ENCODE peak calls at places on chromosome 14, in five cellular contexts. One of them, this sample, is unnamed.
A peak's percentile ranks its signal among the peaks of the same experiment; 100 is the strongest.

GRCh38 chr14:67418368-67419174 is 6.6 kb upstream of the PLEK2 start:
- DNase-seq in cardiac muscle cell: no peak
- DNase-seq in stomach: peak; percentile 63
- DNase-seq in NAMALWA: no peak
- DNase-seq in Calu3: peak; percentile 58
- DNase-seq in this sample: no peak

GRCh38 chr14:93939304-93940229 is 12.4 kb downstream of the FAM181A start:
- DNase-seq in NAMALWA: peak; percentile 78
- DNase-seq in cardiac muscle cell: peak; percentile 76
- DNase-seq in Calu3: peak; percentile 94
- DNase-seq in stomach: peak; percentile 84
- DNase-seq in this sample: peak; percentile 65

GRCh38 chr14:75831971-75832370 is 149.8 kb downstream of the TGFB3 start:
- DNase-seq in NAMALWA: no peak
- DNase-seq in Calu3: peak; percentile 12
- DNase-seq in stomach: peak; percentile 69
- DNase-seq in cardiac muscle cell: no peak
- DNase-seq in this sample: no peak

GRCh38 chr14:89221109-89221508 is 195.9 kb downstream of the FOXN3 start:
- DNase-seq in stomach: no peak
- DNase-seq in NAMALWA: peak; percentile 5
- DNase-seq in Calu3: no peak
- DNase-seq in cardiac muscle cell: peak; percentile 81
- DNase-seq in this sample: peak; percentile 29

GRCh38 chr14:31206536-31207286 is 882 bp downstream of the HECTD1 start:
- DNase-seq in Calu3: peak; percentile 23
- DNase-seq in stomach: peak; percentile 50
- DNase-seq in NAMALWA: peak; percentile 53
- DNase-seq in cardiac muscle cell: peak; percentile 39
- DNase-seq in this sample: no peak

GRCh38 chr14:51244591-51244990 is 4.5 kb downstream of the TMX1 start:
- DNase-seq in stomach: no peak
- DNase-seq in cardiac muscle cell: no peak
- DNase-seq in Calu3: no peak
- DNase-seq in NAMALWA: no peak
- DNase-seq in this sample: no peak

GRCh38 chr14:100891501-100892445 is 11.7 kb downstream of the RTL1 start:
- DNase-seq in NAMALWA: no peak
- DNase-seq in cardiac muscle cell: no peak
- DNase-seq in stomach: peak; percentile 20
- DNase-seq in Calu3: no peak
- DNase-seq in this sample: no peak

GRCh38 chr14:56004807-56005579 is 113.2 kb upstream of the PELI2 start:
- DNase-seq in stomach: peak; percentile 53
- DNase-seq in NAMALWA: no peak
- DNase-seq in Calu3: peak; percentile 32
- DNase-seq in cardiac muscle cell: peak; percentile 90
- DNase-seq in this sample: no peak

GRCh38 chr14:95233702-95234241 is 76.4 kb upstream of the DICER1 start:
- DNase-seq in NAMALWA: peak; percentile 44
- DNase-seq in Calu3: no peak
- DNase-seq in stomach: no peak
- DNase-seq in cardiac muscle cell: peak; percentile 40
- DNase-seq in this sample: no peak

This sample was measured in NCI-H1092.